ENCODE peak calls at places on chromosomes 6 and 20, in six cellular contexts. C is dorsolateral prefrontal cortex, J is transverse colon, K is upper lobe of right lung, B is suprapubic skin, F is prostate gland. A is an unnamed sample.

GRCh38 chr20:58651548-58651822 is 402 bp downstream of the STX16 start:
- DNase-seq in J (no peak), B (no peak), C (no peak), K (no peak), F (no peak), A (no peak)

GRCh38 chr20:61801065-61801360 is 264.7 kb downstream of the TAF4 start:
- DNase-seq in B (no peak), K (no peak), J (no peak), F (no peak), C (no peak), A (no peak)

GRCh38 chr6:147297124-147297523 is 92.9 kb downstream of the STXBP5 start:
- DNase-seq in F (no peak), J (no peak), C (no peak), B (no peak), K (no peak), A (no peak)

GRCh38 chr6:37173573-37174195 is 3.7 kb downstream of the PIM1 start:
- DNase-seq in B (no peak), F (no peak), C (no peak), J (no peak), K (no peak), A (no peak)

GRCh38 chr20:17109307-17109706 is 117.5 kb upstream of the PCSK2 start:
- DNase-seq in J (no peak), F (no peak), B (no peak), K (no peak), C (no peak), A (no peak)

GRCh38 chr6:142262231-142262630 is 39.6 kb upstream of the ADGRG6 start:
- DNase-seq in F (no peak), K (no peak), B (no peak), C (no peak), J (no peak), A (no peak)

GRCh38 chr6:105210932-105211531 is 31.2 kb upstream of the POPDC3 start:
- DNase-seq in J (no peak), F (no peak), C (no peak), B (no peak), K (no peak), A (no peak)

GRCh38 chr20:43538855-43539700 is 19.7 kb upstream of the SGK2 start:
- DNase-seq in B (peak; percentile 44), J (no peak), K (peak; percentile 57), F (no peak), C (no peak), A (no peak)

GRCh38 chr6:17101422-17102257 is at the start of gene STMND1:
- DNase-seq in K (peak; percentile 78), F (peak; percentile 40), B (peak; percentile 66), C (no peak), J (peak; percentile 83), A (no peak)

GRCh38 chr20:33165416-33166055 is 2.4 kb upstream of the BPIFA2 start:
- DNase-seq in B (no peak), C (no peak), F (no peak), J (no peak), K (no peak), A (no peak)

GRCh38 chr20:31587545-31588389 is 17.3 kb upstream of the ID1 start:
- DNase-seq in B (no peak), F (no peak), J (peak; percentile 69), K (peak; percentile 74), C (no peak), A (no peak)

GRCh38 chr6:781350-781961 is 88.5 kb upstream of the EXOC2 start:
- DNase-seq in C (no peak), B (no peak), J (no peak), K (no peak), F (no peak), A (no peak)

GRCh38 chr20:57693002-57693582 is 16.7 kb downstream of the PMEPA1 start:
- DNase-seq in J (peak; percentile 85), B (no peak), F (peak; percentile 86), C (no peak), K (peak; percentile 76), A (no peak)

GRCh38 chr20:2752631-2753455 is 47.6 kb downstream of the CPXM1 start:
- DNase-seq in B (no peak), K (no peak), J (peak; percentile 38), C (no peak), F (no peak), A (peak; percentile 38)

GRCh38 chr20:2116170-2116940 is 14.7 kb downstream of the STK35 start:
- DNase-seq in F (no peak), K (no peak), B (no peak), C (no peak), J (no peak), A (no peak)

GRCh38 chr20:33645421-33645820 is 16.7 kb upstream of the C20orf144 start:
- DNase-seq in C (no peak), F (no peak), J (no peak), K (no peak), B (no peak), A (no peak)

GRCh38 chr6:76441850-76442249 is 369.4 kb upstream of the IMPG1 start:
- DNase-seq in C (no peak), F (no peak), B (no peak), J (no peak), K (no peak), A (no peak)

GRCh38 chr6:106520711-106521367 is 108.5 kb downstream of the RTN4IP1 start:
- DNase-seq in K (peak; percentile 69), C (no peak), F (no peak), J (peak; percentile 61), B (no peak), A (peak; percentile 70)

GRCh38 chr6:38283734-38284362 is 355.9 kb downstream of the BTBD9 start:
- DNase-seq in J (no peak), B (no peak), K (no peak), F (no peak), C (no peak), A (no peak)

GRCh38 chr20:53468583-53468982 is 125.1 kb downstream of the ZNF217 start:
- DNase-seq in J (no peak), B (no peak), F (no peak), K (no peak), C (no peak), A (no peak)

GRCh38 chr6:44960898-44961297 is 367.2 kb upstream of the RUNX2 start:
- DNase-seq in J (no peak), B (no peak), C (no peak), F (no peak), K (no peak), A (no peak)

GRCh38 chr20:10946124-10946880 is 272.5 kb upstream of the JAG1 start:
- DNase-seq in C (no peak), F (no peak), B (no peak), J (no peak), K (no peak), A (no peak)

GRCh38 chr20:21450572-21450971 is 53.2 kb upstream of the NKX2-4 start:
- DNase-seq in J (no peak), C (no peak), F (no peak), B (no peak), K (no peak), A (no peak)

GRCh38 chr20:60137657-60138245 is 179.5 kb downstream of the CDH26 start:
- DNase-seq in B (no peak), F (no peak), K (no peak), J (peak; percentile 21), C (no peak), A (no peak)

GRCh38 chr20:35491823-35492222 is 36.4 kb downstream of the CEP250 start:
- DNase-seq in B (no peak), J (no peak), F (no peak), K (no peak), C (no peak), A (no peak)

GRCh38 chr6:125307150-125307838 is 5.5 kb upstream of the HDDC2 start:
- DNase-seq in F (no peak), C (no peak), K (no peak), B (no peak), J (no peak), A (no peak)

GRCh38 chr6:29507319-29507718 is 19.6 kb upstream of the MAS1L start:
- DNase-seq in K (no peak), J (no peak), F (no peak), C (no peak), B (no peak), A (no peak)

GRCh38 chr20:48791014-48791413 is 36.8 kb downstream of the PREX1 start:
- DNase-seq in J (no peak), K (no peak), C (no peak), F (peak; percentile 46), B (no peak), A (no peak)

GRCh38 chr20:20395856-20396600 is 28.1 kb downstream of the INSM1 start:
- DNase-seq in J (no peak), K (no peak), F (no peak), C (no peak), B (no peak), A (no peak)

GRCh38 chr20:36272547-36273220 is 33.5 kb upstream of the DLGAP4 start:
- DNase-seq in K (no peak), J (no peak), C (no peak), F (no peak), B (no peak), A (no peak)

GRCh38 chr20:50883856-50884255 is 47.4 kb downstream of the ADNP start:
- DNase-seq in K (no peak), C (no peak), F (no peak), J (no peak), B (no peak), A (no peak)
- H3K27ac ChIP-seq in K (no peak overlapping the region), C (no peak overlapping the region), F (no peak overlapping the region), J (no peak overlapping the region), B (no peak overlapping the region), A (no peak overlapping the region)

DNA sequence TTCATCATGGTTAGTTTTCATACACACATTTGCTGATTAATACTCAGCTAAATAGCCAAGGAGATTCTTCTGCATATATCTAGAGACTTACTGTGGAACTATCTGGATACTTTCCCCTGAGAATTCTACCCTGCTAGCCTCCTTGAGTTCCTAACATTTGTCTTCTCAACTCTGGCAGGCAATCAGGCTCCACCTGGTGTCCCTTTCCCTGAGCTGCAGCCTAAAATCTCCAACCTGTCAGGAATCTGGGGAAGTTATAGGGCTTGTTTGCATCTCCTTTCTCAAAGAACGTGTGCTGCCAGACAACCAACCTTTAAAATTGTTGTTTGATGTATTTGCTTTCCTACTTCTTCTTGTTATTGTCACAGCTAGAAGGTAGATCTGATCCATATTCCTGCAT is 73.4 kb downstream of the FUT9 start:
- DNase-seq in C (no peak), K (no peak), B (no peak), J (no peak), F (no peak), A (no peak)
- TF ChIP-seq CTCF in C (no peak), K (no peak), B (no peak), J (no peak), F (no peak), A (no peak)

GRCh38 chr6:137845460-137845859 is 21.6 kb upstream of the TNFAIP3 start:
- DNase-seq in J (no peak), K (no peak), B (no peak), F (no peak), C (no peak), A (no peak)
- H3K27me3 ChIP-seq in J (no peaks in the 10 kb centered on the region), K (no peaks in the 10 kb centered on the region), B (no peaks in the 10 kb centered on the region), F (no peaks in the 10 kb centered on the region), C (no peaks in the 10 kb centered on the region), A (no peaks in the 10 kb centered on the region)

DNA sequence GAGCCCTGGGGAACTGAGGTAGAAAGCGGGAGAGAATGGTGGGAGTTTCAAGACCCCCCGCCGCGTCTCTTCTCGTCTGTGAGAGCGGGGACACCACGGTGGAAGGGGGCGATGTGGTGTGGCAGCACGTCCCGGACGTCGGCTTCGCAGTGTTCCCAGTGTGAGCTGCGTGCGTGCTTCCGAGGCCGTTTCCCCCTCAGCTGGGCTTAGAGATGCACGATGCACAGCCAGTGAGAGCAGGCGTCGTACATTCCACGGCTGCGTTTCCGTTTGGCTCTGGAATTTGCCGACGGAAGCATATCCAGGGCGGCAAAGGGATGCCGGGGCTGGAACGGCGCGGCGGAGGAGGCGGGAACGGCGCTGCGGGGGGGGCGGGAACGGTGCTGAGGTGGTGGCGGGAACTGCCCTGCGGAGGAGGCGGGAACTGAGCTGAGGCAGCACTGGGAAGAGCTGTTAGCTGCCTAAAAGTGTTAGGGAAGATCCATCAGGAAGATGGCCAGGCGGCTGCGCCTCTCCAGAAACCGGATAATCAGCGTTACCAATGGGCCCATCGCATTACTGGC is 37.7 kb downstream of the KIF25 start:
- DNase-seq in K (peak; percentile 76), F (peak; percentile 24), C (no peak), B (peak; percentile 77), J (peak; percentile 59), A (no peak)
- H3K27ac ChIP-seq in K (peak overlapping the region; percentile 76), F (peak overlapping the region; percentile 51), C (peak overlapping the region; percentile 84), B (peak overlapping the region; percentile 79), J (peak overlapping the region; percentile 75), A (no peak overlapping the region)

A was measured in CD4-positive, alpha-beta T cell.